ENCODE peak calls at places on chromosome 1, in ten cellular contexts. One of them, this sample, is unnamed.

GRCh38 chr1:46133181-46133658 is 791 bp upstream of the PIK3R3 start:
- DNase-seq in NCI-H1092 treated with DMSO at 0.1 percent for 48 hours: no peak
- DNase-seq in HS-5: no peak
- DNase-seq in Peyer's patch: peak
- DNase-seq in HFF-Myc: no peak
- DNase-seq in A172: no peak
- DNase-seq in NCI-H2171 treated with DMSO at 0.1 percent for 48 hours: no peak
- DNase-seq in CD4-positive, alpha-beta T cell: no peak
- DNase-seq in left cardiac atrium: no peak
- DNase-seq in naive thymus-derived CD4-positive, alpha-beta T cell: no peak
- DNase-seq in this sample: no peak

GRCh38 chr1:51433269-51433971 is 85.6 kb downstream of the EPS15 start:
- DNase-seq in NCI-H1092 treated with DMSO at 0.1 percent for 48 hours: no peak
- DNase-seq in HS-5: no peak
- DNase-seq in Peyer's patch: no peak
- DNase-seq in HFF-Myc: peak
- DNase-seq in A172: peak
- DNase-seq in NCI-H2171 treated with DMSO at 0.1 percent for 48 hours: no peak
- DNase-seq in CD4-positive, alpha-beta T cell: no peak
- DNase-seq in left cardiac atrium: no peak
- DNase-seq in naive thymus-derived CD4-positive, alpha-beta T cell: no peak
- DNase-seq in this sample: no peak

GRCh38 chr1:42950146-42950480 is 8.6 kb downstream of the SLC2A1 start:
- DNase-seq in NCI-H1092 treated with DMSO at 0.1 percent for 48 hours: no peak
- DNase-seq in HS-5: peak
- DNase-seq in Peyer's patch: no peak
- DNase-seq in HFF-Myc: no peak
- DNase-seq in A172: peak
- DNase-seq in NCI-H2171 treated with DMSO at 0.1 percent for 48 hours: no peak
- DNase-seq in CD4-positive, alpha-beta T cell: no peak
- DNase-seq in left cardiac atrium: no peak
- DNase-seq in naive thymus-derived CD4-positive, alpha-beta T cell: no peak
- DNase-seq in this sample: no peak

GRCh38 chr1:183467687-183468086 is 4.6 kb upstream of the SMG7 start:
- DNase-seq in NCI-H1092 treated with DMSO at 0.1 percent for 48 hours: no peak
- DNase-seq in HS-5: no peak
- DNase-seq in Peyer's patch: no peak
- DNase-seq in HFF-Myc: no peak
- DNase-seq in A172: no peak
- DNase-seq in NCI-H2171 treated with DMSO at 0.1 percent for 48 hours: no peak
- DNase-seq in CD4-positive, alpha-beta T cell: no peak
- DNase-seq in left cardiac atrium: no peak
- DNase-seq in naive thymus-derived CD4-positive, alpha-beta T cell: no peak
- DNase-seq in this sample: no peak

GRCh38 chr1:168408531-168409242 is 128.0 kb downstream of the TBX19 start:
- DNase-seq in NCI-H1092 treated with DMSO at 0.1 percent for 48 hours: no peak
- DNase-seq in HS-5: peak
- DNase-seq in Peyer's patch: no peak
- DNase-seq in HFF-Myc: no peak
- DNase-seq in A172: peak
- DNase-seq in NCI-H2171 treated with DMSO at 0.1 percent for 48 hours: no peak
- DNase-seq in CD4-positive, alpha-beta T cell: peak
- DNase-seq in left cardiac atrium: no peak
- DNase-seq in naive thymus-derived CD4-positive, alpha-beta T cell: peak
- DNase-seq in this sample: no peak

GRCh38 chr1:224736619-224737352 is 120.7 kb downstream of the CNIH3 start:
- DNase-seq in NCI-H1092 treated with DMSO at 0.1 percent for 48 hours: no peak
- DNase-seq in HS-5: no peak
- DNase-seq in Peyer's patch: no peak
- DNase-seq in HFF-Myc: no peak
- DNase-seq in A172: no peak
- DNase-seq in NCI-H2171 treated with DMSO at 0.1 percent for 48 hours: no peak
- DNase-seq in CD4-positive, alpha-beta T cell: no peak
- DNase-seq in left cardiac atrium: peak
- DNase-seq in naive thymus-derived CD4-positive, alpha-beta T cell: no peak
- DNase-seq in this sample: no peak

GRCh38 chr1:24635195-24635843 is 7.8 kb upstream of the SRRM1 start:
- DNase-seq in NCI-H1092 treated with DMSO at 0.1 percent for 48 hours: peak
- DNase-seq in HS-5: peak
- DNase-seq in Peyer's patch: no peak
- DNase-seq in HFF-Myc: peak
- DNase-seq in A172: peak
- DNase-seq in NCI-H2171 treated with DMSO at 0.1 percent for 48 hours: peak
- DNase-seq in CD4-positive, alpha-beta T cell: no peak
- DNase-seq in left cardiac atrium: no peak
- DNase-seq in naive thymus-derived CD4-positive, alpha-beta T cell: peak
- DNase-seq in this sample: peak

GRCh38 chr1:26861286-26861701 is 1.7 kb upstream of the SFN start:
- DNase-seq in NCI-H1092 treated with DMSO at 0.1 percent for 48 hours: no peak
- DNase-seq in HS-5: no peak
- DNase-seq in Peyer's patch: no peak
- DNase-seq in HFF-Myc: no peak
- DNase-seq in A172: peak
- DNase-seq in NCI-H2171 treated with DMSO at 0.1 percent for 48 hours: no peak
- DNase-seq in CD4-positive, alpha-beta T cell: no peak
- DNase-seq in left cardiac atrium: no peak
- DNase-seq in naive thymus-derived CD4-positive, alpha-beta T cell: no peak
- DNase-seq in this sample: no peak

GRCh38 chr1:174217248-174217647 is 57.9 kb downstream of the RABGAP1L start:
- DNase-seq in NCI-H1092 treated with DMSO at 0.1 percent for 48 hours: no peak
- DNase-seq in HS-5: no peak
- DNase-seq in Peyer's patch: no peak
- DNase-seq in HFF-Myc: no peak
- DNase-seq in A172: no peak
- DNase-seq in NCI-H2171 treated with DMSO at 0.1 percent for 48 hours: no peak
- DNase-seq in CD4-positive, alpha-beta T cell: no peak
- DNase-seq in left cardiac atrium: no peak
- DNase-seq in naive thymus-derived CD4-positive, alpha-beta T cell: no peak
- DNase-seq in this sample: no peak

GRCh38 chr1:64229307-64229706 is 25.9 kb downstream of the UBE2U start:
- DNase-seq in NCI-H1092 treated with DMSO at 0.1 percent for 48 hours: no peak
- DNase-seq in HS-5: no peak
- DNase-seq in Peyer's patch: no peak
- DNase-seq in HFF-Myc: no peak
- DNase-seq in A172: no peak
- DNase-seq in NCI-H2171 treated with DMSO at 0.1 percent for 48 hours: peak
- DNase-seq in CD4-positive, alpha-beta T cell: no peak
- DNase-seq in left cardiac atrium: no peak
- DNase-seq in naive thymus-derived CD4-positive, alpha-beta T cell: no peak
- DNase-seq in this sample: no peak

This sample was measured in DMS 273 treated with DMSO at 0.1 percent for 48 hours.